ENCODE peak calls at places on chromosome 18, in four cellular contexts. One of them, this sample, is unnamed.

GRCh38 chr18:50428531-50429206 is 53.8 kb downstream of the SKA1 start:
- DNase-seq in AG04450: no peak
- DNase-seq in breast epithelium: no peak
- DNase-seq in SJSA1: no peak
- DNase-seq in this sample: no peak

GRCh38 chr18:57771183-57771582 is 31.9 kb downstream of the ATP8B1 start:
- DNase-seq in AG04450: no peak
- DNase-seq in breast epithelium: no peak
- DNase-seq in SJSA1: no peak
- DNase-seq in this sample: no peak

GRCh38 chr18:8504451-8504850 is 104.8 kb upstream of the RAB12 start:
- DNase-seq in AG04450: no peak
- DNase-seq in breast epithelium: no peak
- DNase-seq in SJSA1: no peak
- DNase-seq in this sample: no peak

GRCh38 chr18:31942301-31942998 is 478 bp downstream of the TRAPPC8 start:
- DNase-seq in AG04450: no peak
- DNase-seq in breast epithelium: peak
- DNase-seq in SJSA1: no peak
- DNase-seq in this sample: no peak

GRCh38 chr18:23244431-23244830 is 109.1 kb downstream of the CABLES1 start:
- DNase-seq in AG04450: no peak
- DNase-seq in breast epithelium: no peak
- DNase-seq in SJSA1: no peak
- DNase-seq in this sample: no peak

GRCh38 chr18:45291616-45292612 is 323.4 kb upstream of the SLC14A2 start:
- DNase-seq in AG04450: no peak
- DNase-seq in breast epithelium: no peak
- DNase-seq in SJSA1: peak
- DNase-seq in this sample: no peak

GRCh38 chr18:51666717-51667320 is 469.3 kb upstream of the MEX3C start:
- DNase-seq in AG04450: no peak
- DNase-seq in breast epithelium: no peak
- DNase-seq in SJSA1: no peak
- DNase-seq in this sample: peak

GRCh38 chr18:45090526-45091140 is 409.9 kb downstream of the SETBP1 start:
- DNase-seq in AG04450: peak
- DNase-seq in breast epithelium: no peak
- DNase-seq in SJSA1: peak
- DNase-seq in this sample: no peak

GRCh38 chr18:76496200-76496890 is 1.3 kb upstream of the ZNF516 start:
- DNase-seq in AG04450: peak
- DNase-seq in breast epithelium: no peak
- DNase-seq in SJSA1: peak
- DNase-seq in this sample: no peak

GRCh38 chr18:30254331-30254730 is 788.2 kb downstream of the DSC3 start:
- DNase-seq in AG04450: no peak
- DNase-seq in breast epithelium: no peak
- DNase-seq in SJSA1: no peak
- DNase-seq in this sample: no peak

GRCh38 chr18:11887305-11888262 is 20.5 kb downstream of the MPPE1 start:
- DNase-seq in AG04450: no peak
- DNase-seq in breast epithelium: no peak
- DNase-seq in SJSA1: no peak
- DNase-seq in this sample: no peak

GRCh38 chr18:24274822-24275221 is 122.8 kb downstream of the OSBPL1A start:
- DNase-seq in AG04450: no peak
- DNase-seq in breast epithelium: peak
- DNase-seq in SJSA1: no peak
- DNase-seq in this sample: no peak

GRCh38 chr18:46379323-46379950 is 275.3 kb downstream of the HAUS1 start:
- DNase-seq in AG04450: no peak
- DNase-seq in breast epithelium: no peak
- DNase-seq in SJSA1: no peak
- DNase-seq in this sample: no peak

GRCh38 chr18:58263055-58263732 is 219.2 kb downstream of the NEDD4L start:
- DNase-seq in AG04450: no peak
- DNase-seq in breast epithelium: peak
- DNase-seq in SJSA1: no peak
- DNase-seq in this sample: no peak

GRCh38 chr18:76619342-76620315 is 124.6 kb upstream of the ZNF516 start:
- DNase-seq in AG04450: no peak
- DNase-seq in breast epithelium: peak
- DNase-seq in SJSA1: no peak
- DNase-seq in this sample: no peak

GRCh38 chr18:66749475-66750035 is 145.7 kb upstream of the CDH19 start:
- DNase-seq in AG04450: no peak
- DNase-seq in breast epithelium: no peak
- DNase-seq in SJSA1: no peak
- DNase-seq in this sample: no peak

GRCh38 chr18:6751207-6751606 is 21.7 kb downstream of the ARHGAP28 start:
- DNase-seq in AG04450: no peak
- DNase-seq in breast epithelium: no peak
- DNase-seq in SJSA1: no peak
- DNase-seq in this sample: no peak

GRCh38 chr18:63271881-63272299 is 47.7 kb downstream of the BCL2 start:
- DNase-seq in AG04450: no peak
- DNase-seq in breast epithelium: no peak
- DNase-seq in SJSA1: no peak
- DNase-seq in this sample: no peak

GRCh38 chr18:59705145-59705544 is 7.9 kb upstream of the CCBE1 start:
- DNase-seq in AG04450: peak
- DNase-seq in breast epithelium: no peak
- DNase-seq in SJSA1: no peak
- DNase-seq in this sample: no peak

GRCh38 chr18:58257461-58257860 is 213.4 kb downstream of the NEDD4L start:
- DNase-seq in AG04450: no peak
- DNase-seq in breast epithelium: no peak
- DNase-seq in SJSA1: no peak
- DNase-seq in this sample: no peak

GRCh38 chr18:34039194-34039593 is 185.5 kb downstream of the NOL4 start:
- DNase-seq in AG04450: no peak
- DNase-seq in breast epithelium: no peak
- DNase-seq in SJSA1: no peak
- DNase-seq in this sample: no peak

GRCh38 chr18:34482204-34482603 is 227.9 kb upstream of the DTNA start:
- DNase-seq in AG04450: no peak
- DNase-seq in breast epithelium: no peak
- DNase-seq in SJSA1: no peak
- DNase-seq in this sample: no peak

GRCh38 chr18:36514778-36515177 is 217.3 kb downstream of the FHOD3 start:
- DNase-seq in AG04450: no peak
- DNase-seq in breast epithelium: no peak
- DNase-seq in SJSA1: no peak
- DNase-seq in this sample: no peak

GRCh38 chr18:7514796-7515440 is 52.2 kb upstream of the PTPRM start:
- DNase-seq in AG04450: no peak
- DNase-seq in breast epithelium: no peak
- DNase-seq in SJSA1: no peak
- DNase-seq in this sample: no peak

GRCh38 chr18:48993586-48993985 is 42.8 kb upstream of the SMAD7 start:
- DNase-seq in AG04450: no peak
- DNase-seq in breast epithelium: no peak
- DNase-seq in SJSA1: no peak
- DNase-seq in this sample: no peak
- H3K27ac ChIP-seq in AG04450: peak
- H3K27ac ChIP-seq in breast epithelium: peak
- H3K27ac ChIP-seq in SJSA1: peak
- H3K27ac ChIP-seq in this sample: no peak

GRCh38 chr18:9818423-9818734 is 67.4 kb upstream of the TXNDC2 start:
- DNase-seq in AG04450: no peak
- DNase-seq in breast epithelium: no peak
- DNase-seq in SJSA1: no peak
- DNase-seq in this sample: no peak
- H3K27ac ChIP-seq in AG04450: no peak
- H3K27ac ChIP-seq in breast epithelium: no peak
- H3K27ac ChIP-seq in SJSA1: no peak
- H3K27ac ChIP-seq in this sample: no peak

DNA sequence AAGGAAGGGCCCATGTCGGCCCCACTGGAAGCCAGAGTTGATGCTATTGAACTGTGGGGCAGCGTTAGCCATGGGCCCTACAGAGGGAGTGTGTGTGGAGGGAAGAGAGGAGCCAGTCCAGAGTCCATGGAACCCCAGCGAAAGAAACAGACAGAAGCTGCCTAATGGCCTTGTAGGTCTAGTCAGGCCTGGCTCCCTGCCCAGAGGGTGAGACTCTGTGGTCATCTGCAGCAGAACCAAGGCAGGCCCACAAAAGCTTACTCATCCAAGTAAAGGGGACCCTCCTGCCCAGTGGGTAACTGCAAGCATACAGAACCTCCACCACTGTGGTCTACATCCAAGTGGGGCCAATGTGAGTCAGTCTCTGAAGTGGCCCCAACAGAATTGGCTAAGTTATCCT is 439.8 kb downstream of the TGIF1 start:
- DNase-seq in AG04450: peak
- DNase-seq in breast epithelium: no peak
- DNase-seq in SJSA1: no peak
- DNase-seq in this sample: no peak
- H3K27ac ChIP-seq in AG04450: no peak
- H3K27ac ChIP-seq in breast epithelium: no peak
- H3K27ac ChIP-seq in SJSA1: no peak
- H3K27ac ChIP-seq in this sample: no peak

DNA sequence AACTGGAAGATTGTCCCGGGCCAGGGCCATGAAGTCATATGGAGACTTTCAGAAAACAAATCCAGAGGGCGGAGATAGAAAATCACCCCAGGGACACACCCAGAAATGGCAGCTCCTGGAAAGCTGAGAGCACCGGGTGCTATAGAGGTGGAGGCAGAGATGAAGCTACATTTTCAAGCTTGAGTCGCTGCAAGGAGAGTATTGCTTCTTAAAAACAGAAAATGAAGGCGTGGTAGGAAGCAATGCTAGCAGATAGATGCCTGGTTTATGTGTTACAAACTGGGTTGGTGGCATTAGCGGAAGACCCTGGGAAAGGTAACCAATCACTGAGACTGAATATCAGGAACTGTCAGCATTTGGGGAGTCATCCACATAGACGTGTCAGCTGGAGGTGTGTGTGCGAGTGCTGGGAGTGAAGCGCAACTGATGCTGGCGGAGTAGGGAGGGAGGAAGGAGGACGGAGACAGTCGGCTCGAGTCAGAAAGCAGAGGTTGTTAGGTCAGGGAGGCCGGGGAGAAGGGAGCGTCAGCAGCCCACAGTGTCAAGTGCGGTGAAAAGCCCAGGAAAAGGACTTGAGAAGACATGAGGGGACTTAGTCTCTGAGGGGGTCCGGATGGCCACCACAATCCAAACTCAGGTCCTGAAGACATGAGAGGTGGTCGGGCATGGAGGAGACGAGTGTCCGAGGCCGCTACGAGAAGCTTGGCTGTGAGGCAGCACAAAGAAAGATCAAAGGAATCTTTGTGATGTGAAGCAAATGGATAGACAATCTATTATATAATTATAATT is 45.4 kb downstream of the C18orf63 start:
- DNase-seq in AG04450: no peak
- DNase-seq in breast epithelium: no peak
- DNase-seq in SJSA1: no peak
- DNase-seq in this sample: no peak
- H3K27ac ChIP-seq in AG04450: no peak
- H3K27ac ChIP-seq in breast epithelium: no peak
- H3K27ac ChIP-seq in SJSA1: no peak
- H3K27ac ChIP-seq in this sample: no peak

DNA sequence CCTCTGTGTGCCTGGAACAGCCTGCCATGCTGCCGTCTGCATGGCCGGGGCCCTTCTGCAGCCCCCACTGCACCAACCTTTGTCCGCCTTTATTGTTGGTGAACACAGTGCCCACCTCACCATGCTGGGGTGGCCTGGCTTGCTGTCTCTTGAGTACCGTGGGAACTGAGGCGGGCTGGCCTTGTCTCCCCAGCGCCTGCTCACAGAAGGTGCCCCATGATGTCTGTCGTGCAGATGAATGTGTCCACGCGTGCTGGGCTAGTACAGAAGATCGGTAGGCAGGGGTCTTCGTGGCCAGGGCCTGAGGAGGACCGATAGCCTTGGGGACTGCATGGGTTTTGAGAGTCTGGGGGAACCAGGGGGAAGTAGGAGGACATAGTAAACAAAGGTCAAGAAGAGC is 242.4 kb downstream of the LDLRAD4 start:
- DNase-seq in AG04450: no peak
- DNase-seq in breast epithelium: no peak
- DNase-seq in SJSA1: no peak
- DNase-seq in this sample: no peak
- H3K27ac ChIP-seq in AG04450: no peak
- H3K27ac ChIP-seq in breast epithelium: no peak
- H3K27ac ChIP-seq in SJSA1: no peak
- H3K27ac ChIP-seq in this sample: no peak

GRCh38 chr18:79375441-79375840 is 20.3 kb upstream of the NFATC1 start:
- DNase-seq in AG04450: no peak
- DNase-seq in breast epithelium: no peak
- DNase-seq in SJSA1: no peak
- DNase-seq in this sample: no peak
- H3K27ac ChIP-seq in AG04450: no peak
- H3K27ac ChIP-seq in breast epithelium: no peak
- H3K27ac ChIP-seq in SJSA1: no peak
- H3K27ac ChIP-seq in this sample: no peak

DNA sequence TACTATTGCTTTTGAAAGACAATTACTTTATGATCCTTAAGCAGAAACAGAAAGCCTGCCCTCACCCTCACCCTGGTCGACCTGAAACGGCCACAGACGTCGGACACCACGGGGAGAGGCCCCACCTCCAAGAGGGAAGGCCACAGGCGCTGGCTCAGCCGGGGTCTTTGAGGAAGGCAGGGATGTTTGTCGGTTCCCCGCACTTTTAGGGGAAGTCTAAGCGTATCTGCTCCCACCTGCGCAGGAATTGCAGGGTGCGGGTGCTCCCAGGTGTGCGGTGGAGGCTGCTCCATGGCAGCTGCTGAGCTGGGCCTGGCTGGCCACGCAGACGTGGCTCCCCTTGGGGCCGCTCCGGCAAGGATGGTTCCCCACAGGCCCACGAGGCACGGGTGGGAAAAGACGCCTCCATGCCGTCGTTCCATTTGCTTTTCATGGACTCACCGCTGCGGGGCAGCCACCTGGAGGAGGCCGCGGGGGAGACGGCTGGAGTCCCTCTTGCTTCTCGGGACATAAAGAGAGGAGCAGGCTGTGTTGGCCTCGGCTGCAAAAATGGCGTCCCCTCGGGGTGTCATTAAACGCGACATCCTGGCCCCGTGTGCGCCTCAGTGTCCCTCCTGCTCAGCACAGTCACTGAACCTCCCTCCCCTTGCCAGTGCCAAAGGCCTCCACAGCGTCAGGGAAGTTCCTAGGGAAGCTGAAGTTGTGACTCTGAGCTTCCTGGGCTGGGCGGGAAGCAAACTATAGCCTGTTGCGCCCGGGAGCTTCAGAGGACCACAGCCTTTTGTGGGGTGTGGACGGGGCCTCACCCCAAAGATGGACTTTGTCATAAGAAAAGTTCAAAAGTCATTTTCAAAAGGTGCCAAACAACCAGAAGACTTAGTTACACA is 63.4 kb downstream of the NFATC1 start:
- DNase-seq in AG04450: no peak
- DNase-seq in breast epithelium: no peak
- DNase-seq in SJSA1: no peak
- DNase-seq in this sample: no peak
- H3K27ac ChIP-seq in AG04450: no peak
- H3K27ac ChIP-seq in breast epithelium: peak
- H3K27ac ChIP-seq in SJSA1: peak
- H3K27ac ChIP-seq in this sample: peak

This sample was measured in caudate nucleus.